ENCODE peak calls at places on chromosomes 6 and 20, in seven cellular contexts. One of them, this sample, is unnamed. For H3K36me3 and H3K9me3, the result is how much of the 10 kb centered on the place peaks cover.

GRCh38 chr6:112951829-112952228 is 604.7 kb downstream of the RFPL4B start:
- DNase-seq in CD4-positive, alpha-beta memory T cell: no peak
- DNase-seq in K562: no peak
- DNase-seq in heart left ventricle: no peak
- DNase-seq in upper lobe of left lung: no peak
- DNase-seq in sigmoid colon: no peak
- DNase-seq in Karpas-422: no peak
- DNase-seq in this sample: no peak

GRCh38 chr6:79430913-79431312 is 106.3 kb downstream of the LCA5 start:
- DNase-seq in CD4-positive, alpha-beta memory T cell: no peak
- DNase-seq in K562: no peak
- DNase-seq in heart left ventricle: no peak
- DNase-seq in upper lobe of left lung: peak
- DNase-seq in sigmoid colon: no peak
- DNase-seq in Karpas-422: no peak
- DNase-seq in this sample: no peak

GRCh38 chr6:27247133-27247836 is at the start of gene PRSS16:
- DNase-seq in CD4-positive, alpha-beta memory T cell: no peak
- DNase-seq in K562: no peak
- DNase-seq in heart left ventricle: no peak
- DNase-seq in upper lobe of left lung: no peak
- DNase-seq in sigmoid colon: no peak
- DNase-seq in Karpas-422: no peak
- DNase-seq in this sample: no peak

GRCh38 chr6:2378891-2379652 is 133.7 kb upstream of the GMDS start:
- DNase-seq in CD4-positive, alpha-beta memory T cell: no peak
- DNase-seq in K562: no peak
- DNase-seq in heart left ventricle: no peak
- DNase-seq in upper lobe of left lung: no peak
- DNase-seq in sigmoid colon: no peak
- DNase-seq in Karpas-422: no peak
- DNase-seq in this sample: no peak

GRCh38 chr6:111113731-111114438 is 26.6 kb downstream of the SLC16A10 start:
- DNase-seq in CD4-positive, alpha-beta memory T cell: peak
- DNase-seq in K562: no peak
- DNase-seq in heart left ventricle: peak
- DNase-seq in upper lobe of left lung: no peak
- DNase-seq in sigmoid colon: peak
- DNase-seq in Karpas-422: no peak
- DNase-seq in this sample: no peak

GRCh38 chr6:33610779-33611421 is 10.2 kb upstream of the ITPR3 start:
- DNase-seq in CD4-positive, alpha-beta memory T cell: no peak
- DNase-seq in K562: no peak
- DNase-seq in heart left ventricle: no peak
- DNase-seq in upper lobe of left lung: no peak
- DNase-seq in sigmoid colon: peak
- DNase-seq in Karpas-422: no peak
- DNase-seq in this sample: no peak

GRCh38 chr6:104771258-104771832 is 88.4 kb downstream of the HACE1 start:
- DNase-seq in CD4-positive, alpha-beta memory T cell: peak
- DNase-seq in K562: peak
- DNase-seq in heart left ventricle: no peak
- DNase-seq in upper lobe of left lung: no peak
- DNase-seq in sigmoid colon: no peak
- DNase-seq in Karpas-422: peak
- DNase-seq in this sample: no peak

GRCh38 chr6:70413829-70414494 is 654 bp downstream of the FAM135A start:
- DNase-seq in CD4-positive, alpha-beta memory T cell: peak
- DNase-seq in K562: no peak
- DNase-seq in heart left ventricle: peak
- DNase-seq in upper lobe of left lung: peak
- DNase-seq in sigmoid colon: no peak
- DNase-seq in Karpas-422: peak
- DNase-seq in this sample: no peak

GRCh38 chr6:112571886-112572285 is 224.8 kb downstream of the RFPL4B start:
- DNase-seq in CD4-positive, alpha-beta memory T cell: no peak
- DNase-seq in K562: no peak
- DNase-seq in heart left ventricle: no peak
- DNase-seq in upper lobe of left lung: no peak
- DNase-seq in sigmoid colon: no peak
- DNase-seq in Karpas-422: no peak
- DNase-seq in this sample: no peak

GRCh38 chr20:48919336-48919881 is 2.1 kb upstream of the ARFGEF2 start:
- DNase-seq in CD4-positive, alpha-beta memory T cell: no peak
- DNase-seq in K562: no peak
- DNase-seq in heart left ventricle: no peak
- DNase-seq in upper lobe of left lung: no peak
- DNase-seq in sigmoid colon: no peak
- DNase-seq in Karpas-422: no peak
- DNase-seq in this sample: no peak

GRCh38 chr6:83518946-83519489 is 6.7 kb downstream of the PRSS35 start:
- DNase-seq in CD4-positive, alpha-beta memory T cell: no peak
- DNase-seq in K562: no peak
- DNase-seq in heart left ventricle: no peak
- DNase-seq in upper lobe of left lung: no peak
- DNase-seq in sigmoid colon: no peak
- DNase-seq in Karpas-422: no peak
- DNase-seq in this sample: no peak

GRCh38 chr20:51541189-51542032 is 1.1 kb downstream of the NFATC2 start:
- DNase-seq in CD4-positive, alpha-beta memory T cell: peak
- DNase-seq in K562: peak
- DNase-seq in heart left ventricle: peak
- DNase-seq in upper lobe of left lung: no peak
- DNase-seq in sigmoid colon: peak
- DNase-seq in Karpas-422: peak
- DNase-seq in this sample: peak

GRCh38 chr6:125232466-125232865 is 69.3 kb downstream of the HDDC2 start:
- DNase-seq in CD4-positive, alpha-beta memory T cell: no peak
- DNase-seq in K562: no peak
- DNase-seq in heart left ventricle: no peak
- DNase-seq in upper lobe of left lung: no peak
- DNase-seq in sigmoid colon: no peak
- DNase-seq in Karpas-422: no peak
- DNase-seq in this sample: no peak

GRCh38 chr20:50992733-50993457 is 30.0 kb downstream of the KCNG1 start:
- DNase-seq in CD4-positive, alpha-beta memory T cell: peak
- DNase-seq in K562: peak
- DNase-seq in heart left ventricle: no peak
- DNase-seq in upper lobe of left lung: no peak
- DNase-seq in sigmoid colon: no peak
- DNase-seq in Karpas-422: peak
- DNase-seq in this sample: no peak

GRCh38 chr20:46324960-46325703 is 16.8 kb upstream of the CDH22 start:
- DNase-seq in CD4-positive, alpha-beta memory T cell: no peak
- DNase-seq in K562: peak
- DNase-seq in heart left ventricle: no peak
- DNase-seq in upper lobe of left lung: no peak
- DNase-seq in sigmoid colon: no peak
- DNase-seq in Karpas-422: peak
- DNase-seq in this sample: no peak

GRCh38 chr6:26195376-26195923 is 108.2 kb downstream of the HFE start:
- DNase-seq in CD4-positive, alpha-beta memory T cell: peak
- DNase-seq in K562: peak
- DNase-seq in heart left ventricle: peak
- DNase-seq in upper lobe of left lung: no peak
- DNase-seq in sigmoid colon: peak
- DNase-seq in Karpas-422: peak
- DNase-seq in this sample: peak

GRCh38 chr20:19888269-19888669 is 128.9 kb upstream of the NAA20 start:
- DNase-seq in CD4-positive, alpha-beta memory T cell: no peak
- DNase-seq in K562: no peak
- DNase-seq in heart left ventricle: peak
- DNase-seq in upper lobe of left lung: no peak
- DNase-seq in sigmoid colon: peak
- DNase-seq in Karpas-422: peak
- DNase-seq in this sample: no peak

GRCh38 chr6:128491643-128492206 is 28.7 kb downstream of the PTPRK start:
- DNase-seq in CD4-positive, alpha-beta memory T cell: no peak
- DNase-seq in K562: no peak
- DNase-seq in heart left ventricle: no peak
- DNase-seq in upper lobe of left lung: no peak
- DNase-seq in sigmoid colon: no peak
- DNase-seq in Karpas-422: no peak
- DNase-seq in this sample: no peak

GRCh38 chr6:36970892-36971842 is 14.8 kb downstream of the MTCH1 start:
- DNase-seq in CD4-positive, alpha-beta memory T cell: no peak
- DNase-seq in K562: no peak
- DNase-seq in heart left ventricle: no peak
- DNase-seq in upper lobe of left lung: no peak
- DNase-seq in sigmoid colon: no peak
- DNase-seq in Karpas-422: no peak
- DNase-seq in this sample: no peak
- H3K36me3 ChIP-seq in CD4-positive, alpha-beta memory T cell: half or more
- H3K36me3 ChIP-seq in K562: half or more
- H3K36me3 ChIP-seq in heart left ventricle: half or more
- H3K36me3 ChIP-seq in upper lobe of left lung: half or more
- H3K36me3 ChIP-seq in sigmoid colon: half or more
- H3K36me3 ChIP-seq in Karpas-422: half or more
- H3K36me3 ChIP-seq in this sample: half or more

DNA sequence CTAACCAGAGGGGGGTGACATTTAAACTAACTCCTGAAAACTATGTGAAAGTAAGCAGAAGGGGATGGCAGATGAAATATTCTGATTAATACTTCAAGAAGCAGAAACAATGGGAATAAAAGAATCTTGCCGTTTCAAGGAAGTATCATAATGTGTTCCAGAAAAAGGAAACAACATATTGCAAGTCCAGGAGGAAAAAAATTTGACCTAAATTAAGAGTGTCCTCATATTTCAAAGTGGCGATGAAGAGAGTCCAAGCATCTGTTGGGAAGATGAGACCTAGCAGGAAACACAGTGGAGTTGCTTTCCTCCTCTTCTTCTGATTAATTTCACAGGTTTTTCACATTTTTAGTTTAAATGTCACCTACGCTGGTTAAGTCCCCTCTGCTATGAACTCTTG is 45.6 kb upstream of the TNFAIP3 start:
- DNase-seq in CD4-positive, alpha-beta memory T cell: no peak
- DNase-seq in K562: no peak
- DNase-seq in heart left ventricle: no peak
- DNase-seq in upper lobe of left lung: no peak
- DNase-seq in sigmoid colon: no peak
- DNase-seq in Karpas-422: no peak
- DNase-seq in this sample: no peak
- H3K27ac ChIP-seq in CD4-positive, alpha-beta memory T cell: no peak
- H3K27ac ChIP-seq in K562: no peak
- H3K27ac ChIP-seq in heart left ventricle: no peak
- H3K27ac ChIP-seq in upper lobe of left lung: no peak
- H3K27ac ChIP-seq in sigmoid colon: peak
- H3K27ac ChIP-seq in Karpas-422: no peak
- H3K27ac ChIP-seq in this sample: no peak

GRCh38 chr6:165266236-165267025 is 43.0 kb downstream of the C6orf118 start:
- DNase-seq in CD4-positive, alpha-beta memory T cell: no peak
- DNase-seq in K562: no peak
- DNase-seq in heart left ventricle: no peak
- DNase-seq in upper lobe of left lung: no peak
- DNase-seq in sigmoid colon: no peak
- DNase-seq in Karpas-422: no peak
- DNase-seq in this sample: no peak

GRCh38 chr6:165260462-165260861 is 48.9 kb downstream of the C6orf118 start:
- DNase-seq in CD4-positive, alpha-beta memory T cell: no peak
- DNase-seq in K562: no peak
- DNase-seq in heart left ventricle: no peak
- DNase-seq in upper lobe of left lung: no peak
- DNase-seq in sigmoid colon: no peak
- DNase-seq in Karpas-422: no peak
- DNase-seq in this sample: no peak
- H3K9me3 ChIP-seq in CD4-positive, alpha-beta memory T cell: under half
- H3K9me3 ChIP-seq in K562: under half
- H3K9me3 ChIP-seq in heart left ventricle: under half
- H3K9me3 ChIP-seq in upper lobe of left lung: under half
- H3K9me3 ChIP-seq in sigmoid colon: under half
- H3K9me3 ChIP-seq in Karpas-422: under half
- H3K9me3 ChIP-seq in this sample: under half

GRCh38 chr6:50824505-50824904 is 5.8 kb downstream of the TFAP2B start:
- DNase-seq in CD4-positive, alpha-beta memory T cell: no peak
- DNase-seq in K562: no peak
- DNase-seq in heart left ventricle: no peak
- DNase-seq in upper lobe of left lung: no peak
- DNase-seq in sigmoid colon: no peak
- DNase-seq in Karpas-422: no peak
- DNase-seq in this sample: no peak
- H3K36me3 ChIP-seq in CD4-positive, alpha-beta memory T cell: under half
- H3K36me3 ChIP-seq in K562: under half
- H3K36me3 ChIP-seq in heart left ventricle: under half
- H3K36me3 ChIP-seq in upper lobe of left lung: under half
- H3K36me3 ChIP-seq in sigmoid colon: under half
- H3K36me3 ChIP-seq in Karpas-422: under half
- H3K36me3 ChIP-seq in this sample: under half

GRCh38 chr6:17931227-17931626 is 56.2 kb downstream of the KIF13A start:
- DNase-seq in CD4-positive, alpha-beta memory T cell: no peak
- DNase-seq in K562: no peak
- DNase-seq in heart left ventricle: no peak
- DNase-seq in upper lobe of left lung: no peak
- DNase-seq in sigmoid colon: no peak
- DNase-seq in Karpas-422: no peak
- DNase-seq in this sample: no peak

GRCh38 chr6:17930321-17930993 is 57.0 kb downstream of the KIF13A start:
- DNase-seq in CD4-positive, alpha-beta memory T cell: no peak
- DNase-seq in K562: peak
- DNase-seq in heart left ventricle: no peak
- DNase-seq in upper lobe of left lung: no peak
- DNase-seq in sigmoid colon: no peak
- DNase-seq in Karpas-422: no peak
- DNase-seq in this sample: no peak

GRCh38 chr6:17928514-17929430 is 58.7 kb downstream of the KIF13A start:
- DNase-seq in CD4-positive, alpha-beta memory T cell: no peak
- DNase-seq in K562: no peak
- DNase-seq in heart left ventricle: no peak
- DNase-seq in upper lobe of left lung: no peak
- DNase-seq in sigmoid colon: no peak
- DNase-seq in Karpas-422: no peak
- DNase-seq in this sample: no peak

GRCh38 chr6:17923401-17923863 is 64.0 kb downstream of the KIF13A start:
- DNase-seq in CD4-positive, alpha-beta memory T cell: no peak
- DNase-seq in K562: no peak
- DNase-seq in heart left ventricle: no peak
- DNase-seq in upper lobe of left lung: no peak
- DNase-seq in sigmoid colon: no peak
- DNase-seq in Karpas-422: no peak
- DNase-seq in this sample: no peak

GRCh38 chr6:17927705-17928104 is 59.7 kb downstream of the KIF13A start:
- DNase-seq in CD4-positive, alpha-beta memory T cell: no peak
- DNase-seq in K562: no peak
- DNase-seq in heart left ventricle: peak
- DNase-seq in upper lobe of left lung: no peak
- DNase-seq in sigmoid colon: no peak
- DNase-seq in Karpas-422: no peak
- DNase-seq in this sample: no peak
- H3K27ac ChIP-seq in CD4-positive, alpha-beta memory T cell: no peak
- H3K27ac ChIP-seq in K562: no peak
- H3K27ac ChIP-seq in heart left ventricle: peak
- H3K27ac ChIP-seq in upper lobe of left lung: no peak
- H3K27ac ChIP-seq in sigmoid colon: peak
- H3K27ac ChIP-seq in Karpas-422: no peak
- H3K27ac ChIP-seq in this sample: no peak